ENCODE peak calls at places on chromosomes 3 and 15, in seven cellular contexts. U is IMR-90, X is neuronal stem cell, C is mesendoderm, B is H1, J is H9, Y is trophoblast cell. V is an unnamed sample.
A peak's percentile ranks its signal among the peaks of the same experiment; 100 is the strongest.

GRCh38 chr15:52733696-52734255 is 54.6 kb upstream of the ATOSA start:
- DNase-seq in B (no peak), Y (no peak), J (no peak), U (no peak), X (no peak), C (no peak), V (peak; percentile 15)

GRCh38 chr3:161893972-161894371 is 397.4 kb downstream of the OTOL1 start:
- DNase-seq in B (no peak), U (peak; percentile 88), X (no peak), C (no peak), J (no peak), Y (no peak), V (peak; percentile 57)

GRCh38 chr3:117003501-117003900 is 293.9 kb downstream of the TUSC7 start:
- DNase-seq in B (no peak), C (no peak), Y (no peak), U (no peak), X (no peak), J (no peak), V (no peak)

GRCh38 chr3:180223268-180223667 is 186.5 kb upstream of the PEX5L start:
- DNase-seq in Y (no peak), U (no peak), X (no peak), J (no peak), C (no peak), B (no peak), V (no peak)

GRCh38 chr3:24365168-24365567 is 129.5 kb downstream of the THRB start:
- DNase-seq in J (no peak), Y (peak; percentile 34), X (no peak), C (no peak), B (no peak), U (peak; percentile 68), V (peak; percentile 85)

GRCh38 chr3:123229145-123229544 is 27.4 kb downstream of the SEC22A start:
- DNase-seq in Y (no peak), J (no peak), C (peak; percentile 22), B (no peak), U (peak; percentile 2), X (no peak), V (peak; percentile 4)

GRCh38 chr3:11379824-11380281 is 107.7 kb downstream of the ATG7 start:
- DNase-seq in Y (no peak), U (no peak), J (no peak), X (no peak), C (no peak), B (no peak), V (peak; percentile 51)

GRCh38 chr15:33807665-33808064 is 160.6 kb upstream of the CHRM5 start:
- DNase-seq in C (no peak), B (no peak), U (no peak), J (no peak), X (no peak), Y (no peak), V (no peak)

GRCh38 chr3:166274342-166274741 is 437.1 kb upstream of the BCHE start:
- DNase-seq in U (peak; percentile 65), B (no peak), C (no peak), J (no peak), Y (no peak), X (no peak), V (peak; percentile 23)

GRCh38 chr3:184676927-184677326 is 34.9 kb downstream of the MAGEF1 start:
- DNase-seq in B (no peak), U (no peak), Y (no peak), X (no peak), C (no peak), J (no peak), V (no peak)

GRCh38 chr3:152496286-152496685 is 227.6 kb downstream of the MBNL1 start:
- DNase-seq in Y (no peak), B (no peak), U (no peak), C (no peak), X (no peak), J (no peak), V (peak; percentile 17)

GRCh38 chr3:65787827-65788226 is 250.9 kb downstream of the MAGI1 start:
- DNase-seq in J (no peak), B (no peak), Y (no peak), C (no peak), X (no peak), U (no peak), V (no peak)

GRCh38 chr15:45399381-45400212 is 21.3 kb upstream of the GATM start:
- DNase-seq in Y (peak; percentile 81), U (peak; percentile 66), J (no peak), C (peak; percentile 65), B (no peak), X (peak; percentile 18), V (peak; percentile 72)

GRCh38 chr3:125186800-125187598 is 25.5 kb downstream of the SLC12A8 start:
- DNase-seq in X (no peak), J (no peak), C (peak; percentile 16), Y (no peak), B (no peak), U (no peak), V (no peak)

GRCh38 chr15:39396979-39397615 is 183.8 kb upstream of the THBS1 start:
- DNase-seq in J (no peak), Y (peak; percentile 45), B (no peak), X (no peak), C (no peak), U (no peak), V (no peak)

GRCh38 chr3:195394700-195395099 is 48.1 kb downstream of the ACAP2 start:
- DNase-seq in U (peak; percentile 49), B (no peak), Y (no peak), X (no peak), J (no peak), C (peak; percentile 29), V (no peak)

GRCh38 chr3:83195243-83195642 is 1433.8 kb upstream of the GBE1 start:
- DNase-seq in B (no peak), X (no peak), Y (peak; percentile 6), C (no peak), J (no peak), U (no peak), V (no peak)
- H2BK5ac ChIP-seq in B (no peak overlapping the region), X (no peak overlapping the region), Y (no peak overlapping the region), C (no peak overlapping the region), J (no peak overlapping the region), U (no peak overlapping the region), V (no peak overlapping the region)

DNA sequence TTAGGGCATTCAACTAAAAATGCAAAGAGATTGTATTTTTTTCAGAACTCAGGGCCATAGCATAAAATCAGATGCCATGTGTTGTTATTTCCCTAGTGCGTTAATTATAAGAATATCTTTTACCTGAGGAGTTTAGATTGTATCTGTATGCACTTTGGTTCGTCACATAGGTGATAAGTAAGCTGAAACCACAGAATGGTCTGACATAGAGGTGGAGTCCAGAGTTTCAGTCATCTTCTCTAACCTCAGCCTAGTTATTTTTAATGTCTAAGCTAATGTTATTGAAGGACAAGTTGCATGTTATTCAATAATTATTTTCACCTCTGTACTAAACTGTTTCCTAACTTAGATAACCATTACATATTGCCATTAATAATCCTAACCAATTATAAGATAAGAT is 27.1 kb upstream of the CNTN4 start:
- DNase-seq in U (no peak), C (no peak), X (no peak), Y (no peak), J (no peak), B (no peak), V (no peak)
- H2BK5ac ChIP-seq in U (no peak overlapping the region), C (no peak overlapping the region), X (no peak overlapping the region), Y (no peak overlapping the region), J (no peak overlapping the region), B (no peak overlapping the region), V (no peak overlapping the region)

GRCh38 chr15:93110502-93111040 is 21.6 kb upstream of the RGMA start:
- DNase-seq in B (no peak), Y (peak; percentile 18), C (no peak), J (no peak), X (no peak), U (no peak), V (no peak)

GRCh38 chr15:93111451-93111850 is 22.4 kb upstream of the RGMA start:
- DNase-seq in B (no peak), C (no peak), J (no peak), Y (peak; percentile 85), X (no peak), U (no peak), V (no peak)

GRCh38 chr15:93105510-93105909 is 16.5 kb upstream of the RGMA start:
- DNase-seq in C (no peak), U (no peak), B (no peak), X (no peak), J (no peak), Y (no peak), V (no peak)

GRCh38 chr15:93107646-93108045 is 18.6 kb upstream of the RGMA start:
- DNase-seq in J (no peak), C (no peak), U (no peak), X (no peak), B (no peak), Y (no peak), V (no peak)

GRCh38 chr15:93109370-93110105 is 20.5 kb upstream of the RGMA start:
- DNase-seq in U (no peak), X (no peak), C (peak; percentile 69), J (peak; percentile 69), Y (peak; percentile 74), B (no peak), V (no peak)
- H2BK5ac ChIP-seq in U (no peak overlapping the region), X (no peak overlapping the region), C (no peak overlapping the region), J (no peak overlapping the region), Y (no peak overlapping the region), B (no peak overlapping the region), V (no peak overlapping the region)

GRCh38 chr3:100029689-100030088 is 84.6 kb downstream of the FILIP1L start:
- DNase-seq in X (no peak), B (no peak), U (no peak), Y (no peak), C (no peak), J (no peak), V (no peak)

GRCh38 chr3:100030914-100031313 is 83.4 kb downstream of the FILIP1L start:
- DNase-seq in Y (no peak), J (no peak), U (no peak), C (no peak), B (no peak), X (no peak), V (no peak)

GRCh38 chr3:100032262-100032661 is 82.0 kb downstream of the FILIP1L start:
- DNase-seq in C (peak; percentile 60), X (no peak), Y (peak; percentile 54), J (no peak), B (no peak), U (peak; percentile 90), V (peak; percentile 85)

GRCh38 chr3:100029052-100029451 is 85.2 kb downstream of the FILIP1L start:
- DNase-seq in U (no peak), C (no peak), X (no peak), B (no peak), J (no peak), Y (no peak), V (no peak)

DNA sequence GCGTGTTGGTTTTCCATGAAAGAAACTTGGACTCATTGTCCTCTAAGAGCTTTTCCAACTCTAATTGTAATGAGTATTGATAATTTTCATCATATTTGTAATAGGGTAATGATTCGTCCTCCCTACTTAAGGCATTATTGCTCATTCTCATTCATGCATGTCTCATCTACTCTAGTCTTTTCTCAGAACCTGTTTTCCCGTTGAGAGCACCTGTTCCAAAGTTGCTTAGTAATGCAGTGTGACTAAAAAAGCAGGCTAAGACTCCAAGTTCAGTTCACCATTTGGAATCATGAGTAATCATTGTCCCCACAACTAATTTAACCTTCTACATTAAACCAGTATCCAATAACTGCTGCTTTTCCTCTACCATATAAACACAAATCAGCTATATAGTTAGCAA is 84.0 kb downstream of the FILIP1L start:
- DNase-seq in C (no peak), U (peak; percentile 53), Y (no peak), B (no peak), J (no peak), X (no peak), V (no peak)
- H2BK5ac ChIP-seq in C (no peak overlapping the region), U (no peak overlapping the region), Y (no peak overlapping the region), B (no peak overlapping the region), J (no peak overlapping the region), X (no peak overlapping the region), V (no peak overlapping the region)

V was measured in mesenchymal stem cell.